ENCODE peak calls at places on chromosomes 6 and 20, in four cellular contexts. B, C, E and D are unnamed samples.

GRCh38 chr20:46309945-46310344 is 1.6 kb upstream of the CDH22 start:
- DNase-seq in B (no peak), C (no peak), E (no peak), D (no peak)

GRCh38 chr6:34301408-34301807 is 52.6 kb upstream of the SMIM29 start:
- DNase-seq in B (no peak), C (no peak), E (no peak), D (no peak)

GRCh38 chr20:10639762-10640556 is 33.8 kb downstream of the JAG1 start:
- DNase-seq in B (no peak), C (no peak), E (no peak), D (no peak)

GRCh38 chr6:142900467-142900961 is 44.5 kb downstream of the HIVEP2 start:
- DNase-seq in B (no peak), C (no peak), E (peak), D (no peak)

GRCh38 chr6:154414021-154414813 is 57.6 kb upstream of the IPCEF1 start:
- DNase-seq in B (no peak), C (no peak), E (no peak), D (no peak)

GRCh38 chr6:107360476-107360875 is 98.9 kb downstream of the PDSS2 start:
- DNase-seq in B (no peak), C (no peak), E (no peak), D (no peak)

GRCh38 chr6:108294787-108295625 is at the start of gene AFG1L:
- DNase-seq in B (peak), C (peak), E (peak), D (peak)

GRCh38 chr6:98945311-98946005 is 2.3 kb downstream of the FBXL4 start:
- DNase-seq in B (no peak), C (peak), E (no peak), D (no peak)

GRCh38 chr6:138477913-138478539 is 21.3 kb downstream of the NHSL1 start:
- DNase-seq in B (no peak), C (no peak), E (no peak), D (peak)

GRCh38 chr6:36312854-36313627 is 23.6 kb downstream of the BNIP5 start:
- DNase-seq in B (no peak), C (peak), E (no peak), D (peak)

GRCh38 chr6:166905505-166906134 is 50.7 kb downstream of the RNASET2 start:
- DNase-seq in B (no peak), C (no peak), E (no peak), D (no peak)

GRCh38 chr6:35919827-35920751 is 809 bp downstream of the SRPK1 start:
- DNase-seq in B (peak), C (peak), E (peak), D (peak)

GRCh38 chr6:116220172-116220571 is 33.7 kb downstream of the TSPYL4 start:
- DNase-seq in B (no peak), C (no peak), E (no peak), D (no peak)

GRCh38 chr6:4134841-4135664 is at the start of gene ECI2:
- DNase-seq in B (peak), C (peak), E (no peak), D (no peak)

GRCh38 chr6:5167501-5167900 is 82.4 kb downstream of the PPP1R3G start:
- DNase-seq in B (no peak), C (no peak), E (no peak), D (no peak)

GRCh38 chr6:157867155-157867559 is 44.1 kb downstream of the SNX9 start:
- DNase-seq in B (no peak), C (no peak), E (no peak), D (no peak)

GRCh38 chr6:23499549-23499948 is 626.5 kb upstream of the NRSN1 start:
- DNase-seq in B (no peak), C (no peak), E (no peak), D (no peak)

GRCh38 chr20:33459599-33459998 is 16.0 kb upstream of the SNTA1 start:
- DNase-seq in B (no peak), C (no peak), E (no peak), D (no peak)

GRCh38 chr20:57576942-57577550 is 16.1 kb downstream of the PCK1 start:
- DNase-seq in B (no peak), C (no peak), E (no peak), D (no peak)

GRCh38 chr6:113011389-113011788 is 664.3 kb downstream of the RFPL4B start:
- DNase-seq in B (no peak), C (no peak), E (no peak), D (no peak)

GRCh38 chr20:11686900-11687543 is 230.7 kb upstream of the BTBD3 start:
- DNase-seq in B (peak), C (no peak), E (peak), D (peak)

GRCh38 chr20:50518270-50518721 is 8.1 kb downstream of the PTPN1 start:
- DNase-seq in B (no peak), C (no peak), E (no peak), D (no peak)

GRCh38 chr6:84332139-84333034 is 104.9 kb upstream of the CEP162 start:
- DNase-seq in B (no peak), C (no peak), E (no peak), D (no peak)

GRCh38 chr20:34951652-34952051 is 4.0 kb downstream of the GSS start:
- DNase-seq in B (no peak), C (no peak), E (no peak), D (no peak)

GRCh38 chr6:76217606-76218005 is 145.1 kb upstream of the IMPG1 start:
- DNase-seq in B (no peak), C (no peak), E (no peak), D (no peak)

GRCh38 chr6:107555449-107555848 is 65.5 kb downstream of the SOBP start:
- DNase-seq in B (no peak), C (no peak), E (no peak), D (no peak)

GRCh38 chr20:37764333-37764935 is 70.6 kb downstream of the CTNNBL1 start:
- DNase-seq in B (no peak), C (no peak), E (no peak), D (no peak)

GRCh38 chr20:36591854-36592641 is 13.5 kb upstream of the RAB5IF start:
- DNase-seq in B (no peak), C (no peak), E (no peak), D (no peak)

GRCh38 chr6:151948007-151948745 is 140.7 kb downstream of the ESR1 start:
- DNase-seq in B (no peak), C (peak), E (no peak), D (no peak)